ENCODE peak calls at places on chromosomes 1 and 21, in seven cellular contexts. G is lower leg skin, J is left lung, B is spleen, I is coronary artery, O is AG04449, Y is A549. Z is an unnamed sample.

GRCh38 chr1:105492941-105493340 is 1563.5 kb upstream of the PRMT6 start:
- DNase-seq in O (peak), J (no peak), G (no peak), I (no peak), Y (no peak), B (no peak), Z (no peak)

GRCh38 chr21:34722684-34723300 is 54.0 kb downstream of the CLIC6 start:
- DNase-seq in Y (no peak), G (no peak), J (no peak), B (no peak), I (no peak), O (no peak), Z (no peak)

GRCh38 chr1:44531785-44532566 is 126.9 kb downstream of the RNF220 start:
- DNase-seq in Y (peak), B (no peak), O (no peak), I (no peak), J (no peak), G (no peak), Z (peak)

GRCh38 chr1:20727746-20728316 is 4.7 kb downstream of the SH2D5 start:
- DNase-seq in G (peak), Y (no peak), B (no peak), O (no peak), J (no peak), I (peak), Z (no peak)

GRCh38 chr1:113391643-113392271 is 1.4 kb downstream of the MAGI3 start:
- DNase-seq in G (no peak), O (no peak), I (no peak), J (no peak), Y (no peak), B (no peak), Z (peak)

GRCh38 chr1:227777156-227777555 is 38.3 kb upstream of the PRSS38 start:
- DNase-seq in Y (no peak), B (no peak), I (no peak), J (no peak), G (peak), O (no peak), Z (no peak)

GRCh38 chr1:198633675-198634121 is 5.1 kb upstream of the PTPRC start:
- DNase-seq in B (peak), I (no peak), G (no peak), O (no peak), Y (no peak), J (peak), Z (no peak)

GRCh38 chr21:38315155-38315554 is 58.4 kb downstream of the KCNJ15 start:
- DNase-seq in Y (no peak), I (no peak), G (no peak), O (no peak), B (no peak), J (no peak), Z (no peak)

GRCh38 chr1:225321784-225322183 is 106.1 kb downstream of the LBR start:
- DNase-seq in J (no peak), O (no peak), I (no peak), B (no peak), G (no peak), Y (no peak), Z (no peak)

GRCh38 chr1:12177156-12177998 is 10.6 kb downstream of the TNFRSF1B start:
- DNase-seq in O (no peak), B (no peak), Y (no peak), G (no peak), J (peak), I (no peak), Z (no peak)

GRCh38 chr1:66356605-66357004 is 177.3 kb upstream of the SGIP1 start:
- DNase-seq in Y (no peak), O (no peak), J (no peak), I (no peak), G (no peak), B (no peak), Z (no peak)

GRCh38 chr1:196078691-196079090 is 529.5 kb downstream of the KCNT2 start:
- DNase-seq in G (no peak), I (no peak), J (no peak), Y (peak), B (no peak), O (no peak), Z (peak)

GRCh38 chr1:222994506-222995229 is 148.4 kb downstream of the TLR5 start:
- DNase-seq in Y (no peak), I (no peak), O (peak), G (no peak), J (no peak), B (no peak), Z (peak)

GRCh38 chr1:204223129-204223860 is 9.5 kb upstream of the GOLT1A start:
- DNase-seq in B (no peak), I (no peak), O (no peak), Y (no peak), G (peak), J (no peak), Z (no peak)

GRCh38 chr1:56821462-56821797 is 2.2 kb upstream of the FYB2 start:
- DNase-seq in B (no peak), O (no peak), I (no peak), G (no peak), Y (no peak), J (no peak), Z (peak)

GRCh38 chr1:12052008-12052573 is 11.0 kb upstream of the TNFRSF8 start:
- DNase-seq in B (no peak), J (no peak), G (no peak), Y (peak), I (peak), O (no peak), Z (peak)

GRCh38 chr1:151455966-151456365 is 3.3 kb downstream of the POGZ start:
- DNase-seq in J (no peak), B (no peak), G (no peak), Y (no peak), O (no peak), I (no peak), Z (no peak)

DNA sequence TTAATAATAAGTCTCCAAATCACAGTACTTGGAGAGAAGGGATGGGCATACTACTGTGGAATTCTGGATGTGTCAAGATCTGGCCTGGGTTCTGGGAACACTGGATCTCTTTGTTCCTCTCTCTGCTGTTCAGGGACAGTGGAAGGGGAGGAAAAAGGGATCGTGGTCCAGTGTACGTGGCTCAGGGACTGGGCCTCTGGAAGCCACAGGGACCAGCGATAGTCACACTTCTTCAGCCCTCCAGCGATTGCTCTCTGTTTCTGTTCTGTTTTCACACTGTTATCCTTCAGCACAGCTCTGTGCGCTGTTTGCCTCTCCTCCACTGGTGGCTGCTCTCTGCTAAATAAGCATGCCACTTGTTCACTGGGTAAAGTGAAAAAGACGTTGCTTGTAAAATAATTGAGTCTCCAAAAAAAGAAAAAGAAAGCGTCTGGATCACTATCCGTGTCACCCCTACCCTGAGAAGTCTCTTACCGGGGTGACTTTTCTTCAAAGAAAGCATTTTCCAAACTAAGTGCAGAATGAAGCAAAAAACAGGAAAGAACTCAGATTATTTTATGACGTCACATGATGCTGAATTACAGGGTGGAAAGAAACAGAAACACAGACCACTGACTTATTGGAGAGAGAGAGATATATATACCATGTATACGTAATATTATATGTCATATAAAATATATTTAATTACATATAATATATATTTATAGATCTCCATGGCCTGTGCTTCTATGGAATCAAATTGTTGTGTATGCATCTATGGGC is 279.4 kb downstream of the RGS7 start:
- DNase-seq in J (no peak), B (no peak), Y (no peak), G (no peak), O (no peak), I (no peak), Z (no peak)
- TF ChIP-seq CTCF in J (no peak), B (no peak), Y (no peak), G (no peak), O (no peak), I (no peak), Z (no peak)

DNA sequence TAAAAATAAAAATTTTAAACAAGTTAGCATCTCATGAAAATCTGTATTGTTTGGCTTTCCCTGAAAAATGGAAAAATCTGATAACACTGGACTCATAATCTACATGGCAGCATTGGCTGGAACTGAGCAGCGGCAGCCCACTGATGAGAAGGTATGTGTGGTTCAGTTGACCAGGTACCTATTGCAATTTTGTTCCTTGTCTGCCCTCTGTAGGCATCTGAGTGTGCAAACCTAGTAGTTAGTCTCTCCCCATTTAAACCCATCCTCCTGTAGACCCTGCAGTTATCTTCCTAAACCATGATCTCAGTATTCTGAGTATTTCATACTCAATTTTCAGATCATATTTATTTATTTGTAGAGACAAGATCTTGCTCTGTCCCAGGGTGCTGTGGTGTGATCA is 59.4 kb upstream of the SERBP1 start:
- DNase-seq in O (no peak), G (no peak), I (no peak), J (no peak), Y (no peak), B (no peak), Z (peak)
- TF ChIP-seq CTCF in O (no peak), G (no peak), I (no peak), J (no peak), Y (no peak), B (no peak), Z (peak)

GRCh38 chr1:17849216-17849615 is 94.1 kb downstream of the ACTL8 start:
- DNase-seq in J (no peak), B (no peak), Y (no peak), G (no peak), I (no peak), O (no peak), Z (no peak)
- TF ChIP-seq CTCF in J (no peak), B (no peak), Y (no peak), G (no peak), I (no peak), O (peak), Z (no peak)

DNA sequence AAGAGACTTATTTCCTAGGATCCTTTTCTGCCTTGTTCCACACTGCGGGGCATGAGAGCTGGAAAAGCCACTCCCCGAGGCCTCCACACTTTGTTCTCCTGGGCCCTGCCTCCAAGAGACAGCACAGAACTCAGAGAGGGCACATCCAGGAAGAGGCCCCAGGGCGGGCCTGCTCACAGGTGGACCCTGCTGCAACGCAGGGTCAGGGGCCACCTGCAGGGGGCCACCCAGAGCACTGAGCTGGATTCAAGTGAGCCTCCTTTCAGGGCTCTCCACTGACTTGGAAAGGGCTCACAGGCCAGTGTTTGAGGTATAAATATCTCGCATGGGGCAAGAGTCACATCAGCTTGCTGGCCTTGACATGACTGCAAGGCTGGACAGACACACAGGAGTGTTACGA is 4.8 kb downstream of the RGS16 start:
- DNase-seq in J (no peak), B (no peak), Y (no peak), O (no peak), I (no peak), G (peak), Z (no peak)
- TF ChIP-seq CTCF in J (peak), B (no peak), Y (peak), O (no peak), I (no peak), G (no peak), Z (peak)